ENCODE peak calls at places on chromosomes 1 and 21, in seven cellular contexts. G is Calu3, V is GM23338, H is upper lobe of right lung, A is IMR-90, I is heart left ventricle, M is omental fat pad. Q is an unnamed sample.

GRCh38 chr1:33654267-33654832 is 181.9 kb downstream of the ZSCAN20 start:
- DNase-seq in G (peak), V (peak), H (no peak), A (peak), I (no peak), M (no peak), Q (peak)

GRCh38 chr1:232725303-232726047 is 79.7 kb upstream of the MAP10 start:
- DNase-seq in G (no peak), V (peak), H (no peak), A (no peak), I (no peak), M (no peak), Q (no peak)

GRCh38 chr1:11847667-11848445 is at the start of gene NPPA:
- DNase-seq in G (no peak), V (no peak), H (no peak), A (peak), I (peak), M (no peak), Q (no peak)

GRCh38 chr1:9874959-9875635 is 35.0 kb downstream of the CTNNBIP1 start:
- DNase-seq in G (peak), V (peak), H (peak), A (peak), I (peak), M (peak), Q (peak)

GRCh38 chr1:118118469-118118868 is 66.6 kb downstream of the SPAG17 start:
- DNase-seq in G (no peak), V (no peak), H (peak), A (no peak), I (no peak), M (no peak), Q (no peak)

GRCh38 chr1:113780363-113781146 is 21.3 kb upstream of the PHTF1 start:
- DNase-seq in G (no peak), V (no peak), H (no peak), A (peak), I (no peak), M (no peak), Q (no peak)

GRCh38 chr1:95116666-95117206 is 419 bp upstream of the TLCD4 start:
- DNase-seq in G (peak), V (peak), H (peak), A (peak), I (peak), M (peak), Q (peak)

GRCh38 chr21:17548262-17548661 is 35.4 kb downstream of the CXADR start:
- DNase-seq in G (no peak), V (no peak), H (no peak), A (peak), I (peak), M (no peak), Q (no peak)

GRCh38 chr1:15933684-15934083 is 42.2 kb downstream of the ZBTB17 start:
- DNase-seq in G (no peak), V (no peak), H (peak), A (no peak), I (no peak), M (no peak), Q (no peak)

GRCh38 chr1:223123238-223123976 is 19.6 kb downstream of the TLR5 start:
- DNase-seq in G (peak), V (peak), H (peak), A (peak), I (peak), M (no peak), Q (peak)

GRCh38 chr1:53145942-53146708 is 3.7 kb upstream of the SLC1A7 start:
- DNase-seq in G (peak), V (no peak), H (peak), A (peak), I (peak), M (peak), Q (peak)

GRCh38 chr1:246069581-246069980 is 437.5 kb downstream of the SMYD3 start:
- DNase-seq in G (no peak), V (peak), H (no peak), A (no peak), I (no peak), M (no peak), Q (no peak)

GRCh38 chr1:25809283-25809926 is 9.4 kb downstream of the SELENON start:
- DNase-seq in G (no peak), V (no peak), H (peak), A (no peak), I (no peak), M (no peak), Q (no peak)

GRCh38 chr1:180581635-180582039 is 22.9 kb downstream of the OVAAL start:
- DNase-seq in G (no peak), V (no peak), H (no peak), A (peak), I (no peak), M (no peak), Q (peak)

GRCh38 chr1:3356827-3357457 is 97.5 kb upstream of the ARHGEF16 start:
- DNase-seq in G (no peak), V (peak), H (no peak), A (no peak), I (no peak), M (no peak), Q (no peak)
- TF ChIP-seq CTCF in G (no peak), V (no peak), H (no peak), A (no peak), I (no peak), M (no peak), Q (no peak)

DNA sequence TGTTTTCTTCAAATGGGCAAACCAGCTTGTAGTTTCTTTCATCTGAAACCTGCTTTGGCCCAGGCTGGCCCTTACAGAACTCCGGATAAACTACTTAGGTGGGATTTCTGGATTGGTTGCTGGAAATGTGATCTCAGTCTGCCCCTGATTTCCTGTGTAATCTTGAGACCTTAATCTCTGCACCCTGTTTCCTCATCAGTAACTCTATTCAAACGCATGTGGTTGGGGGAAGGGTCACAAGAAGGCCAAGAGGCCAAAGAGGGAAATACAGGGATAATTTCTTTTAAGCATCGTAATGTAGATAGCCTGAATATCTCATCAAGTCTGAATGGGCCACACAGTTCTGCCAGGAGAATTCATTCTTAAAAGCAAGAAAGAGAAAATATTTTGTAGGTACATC is 483.6 kb downstream of the LTN1 start:
- DNase-seq in G (no peak), V (peak), H (no peak), A (no peak), I (no peak), M (no peak), Q (no peak)
- TF ChIP-seq CTCF in G (no peak), V (no peak), H (no peak), A (no peak), I (no peak), M (no peak), Q (no peak)

GRCh38 chr1:55071477-55071876 is 32.1 kb downstream of the PCSK9 start:
- DNase-seq in G (peak), V (peak), H (no peak), A (peak), I (no peak), M (no peak), Q (peak)
- TF ChIP-seq CTCF in G (peak), V (peak), H (peak), A (peak), I (peak), M (no peak), Q (peak)

GRCh38 chr1:185317886-185318310 is 855 bp upstream of the IVNS1ABP start:
- DNase-seq in G (peak), V (peak), H (no peak), A (no peak), I (peak), M (no peak), Q (peak)

GRCh38 chr1:185317034-185317885 is at the start of gene IVNS1ABP:
- DNase-seq in G (peak), V (peak), H (peak), A (peak), I (peak), M (peak), Q (peak)

GRCh38 chr1:185314416-185314815 is 2.6 kb downstream of the IVNS1ABP start:
- DNase-seq in G (peak), V (peak), H (no peak), A (no peak), I (no peak), M (no peak), Q (no peak)

GRCh38 chr1:185315364-185316108 is 1.5 kb downstream of the IVNS1ABP start:
- DNase-seq in G (no peak), V (no peak), H (no peak), A (no peak), I (no peak), M (no peak), Q (no peak)

DNA sequence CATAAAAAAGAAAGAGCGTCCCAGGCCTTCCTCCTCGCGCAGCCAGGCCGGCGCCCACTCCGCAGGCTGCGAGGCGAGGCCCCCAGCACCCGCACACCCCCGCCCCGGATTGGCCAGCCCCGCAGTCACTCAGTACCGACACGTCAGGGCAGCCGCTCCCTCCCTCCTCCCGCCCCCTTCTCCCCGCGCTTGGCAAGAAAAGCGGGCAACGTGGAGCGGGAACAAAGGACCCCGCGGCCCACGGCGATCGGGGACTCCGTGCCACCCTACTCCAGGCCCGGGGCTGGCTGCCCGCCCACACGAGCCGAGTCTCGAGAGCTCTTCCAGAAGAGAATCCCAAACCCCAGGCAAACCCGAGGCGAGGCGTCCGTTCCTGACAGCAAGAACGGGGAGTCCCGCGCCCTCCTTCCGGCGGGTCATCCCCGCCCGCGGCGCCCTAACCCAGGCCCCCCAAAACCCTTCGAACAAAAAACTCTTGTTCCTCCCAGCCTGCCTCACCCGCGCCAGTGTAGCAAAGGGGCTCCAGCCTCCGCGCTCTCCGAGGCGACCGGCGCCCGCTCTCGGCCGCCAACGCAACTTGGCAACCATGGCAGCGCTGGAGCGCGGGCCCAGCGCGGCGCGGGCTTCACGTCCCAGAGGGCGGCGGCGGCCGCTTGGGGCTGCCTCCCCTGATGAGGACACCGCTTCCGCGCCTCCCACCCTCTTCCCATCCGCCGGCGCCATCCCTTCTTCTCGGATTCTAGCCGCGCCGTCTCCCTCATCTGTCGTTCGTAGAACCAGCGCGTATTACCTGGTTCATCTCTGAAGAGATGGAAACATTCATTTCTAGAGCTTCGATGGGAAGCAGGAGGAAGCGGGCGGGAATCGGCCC is 645 bp downstream of the IVNS1ABP start:
- DNase-seq in G (peak), V (peak), H (peak), A (peak), I (peak), M (peak), Q (peak)
- TF ChIP-seq CTCF in G (no peak), V (no peak), H (peak), A (no peak), I (no peak), M (no peak), Q (no peak)